ENCODE peak calls at places on chromosomes 2 and 18, in six cellular contexts. One of them, this sample, is unnamed.

GRCh38 chr18:12362473-12363174 is 14.4 kb downstream of the AFG3L2 start:
- DNase-seq in HCT116: no peak
- DNase-seq in OCI-LY7: no peak
- DNase-seq in SK-N-SH: no peak
- DNase-seq in PC-3: no peak
- DNase-seq in GM23338: no peak
- DNase-seq in this sample: no peak

GRCh38 chr18:12291690-12292089 is 16.4 kb upstream of the TUBB6 start:
- DNase-seq in HCT116: no peak
- DNase-seq in OCI-LY7: no peak
- DNase-seq in PC-3: no peak
- DNase-seq in GM23338: no peak
- DNase-seq in SK-N-SH: no peak
- DNase-seq in this sample: no peak

GRCh38 chr18:22490429-22490846 is 72.7 kb upstream of the CTAGE1 start:
- DNase-seq in GM23338: peak; percentile 40
- DNase-seq in OCI-LY7: no peak
- DNase-seq in HCT116: no peak
- DNase-seq in SK-N-SH: no peak
- DNase-seq in PC-3: no peak
- DNase-seq in this sample: no peak

GRCh38 chr2:221517362-221518121 is 54.6 kb downstream of the EPHA4 start:
- DNase-seq in SK-N-SH: no peak
- DNase-seq in GM23338: no peak
- DNase-seq in HCT116: peak; percentile 8
- DNase-seq in PC-3: peak; percentile 91
- DNase-seq in OCI-LY7: peak; percentile 66
- DNase-seq in this sample: no peak

GRCh38 chr2:40317756-40318155 is 134.1 kb downstream of the SLC8A1 start:
- DNase-seq in PC-3: no peak
- DNase-seq in GM23338: no peak
- DNase-seq in OCI-LY7: no peak
- DNase-seq in HCT116: no peak
- DNase-seq in SK-N-SH: no peak
- DNase-seq in this sample: no peak

GRCh38 chr2:110105608-110106467 is 9.8 kb downstream of the MALL start:
- DNase-seq in HCT116: peak; percentile 97
- DNase-seq in SK-N-SH: no peak
- DNase-seq in PC-3: peak; percentile 99
- DNase-seq in GM23338: no peak
- DNase-seq in OCI-LY7: no peak
- DNase-seq in this sample: no peak

GRCh38 chr2:61619561-61619960 is 81.4 kb upstream of the XPO1 start:
- DNase-seq in PC-3: no peak
- DNase-seq in OCI-LY7: no peak
- DNase-seq in SK-N-SH: no peak
- DNase-seq in HCT116: no peak
- DNase-seq in GM23338: no peak
- DNase-seq in this sample: no peak

GRCh38 chr18:12422936-12423335 is 15.2 kb downstream of the PRELID3A start:
- DNase-seq in GM23338: peak; percentile 62
- DNase-seq in SK-N-SH: peak; percentile 53
- DNase-seq in HCT116: no peak
- DNase-seq in OCI-LY7: peak; percentile 67
- DNase-seq in PC-3: peak; percentile 23
- DNase-seq in this sample: peak; percentile 38

GRCh38 chr18:31965331-31965970 is 22.5 kb upstream of the TRAPPC8 start:
- DNase-seq in OCI-LY7: no peak
- DNase-seq in GM23338: no peak
- DNase-seq in SK-N-SH: no peak
- DNase-seq in PC-3: no peak
- DNase-seq in HCT116: no peak
- DNase-seq in this sample: no peak

GRCh38 chr18:49814147-49814499 is 790 bp upstream of the ACAA2 start:
- DNase-seq in SK-N-SH: peak; percentile 78
- DNase-seq in PC-3: peak; percentile 16
- DNase-seq in HCT116: no peak
- DNase-seq in OCI-LY7: no peak
- DNase-seq in GM23338: peak; percentile 71
- DNase-seq in this sample: peak; percentile 85

GRCh38 chr2:10236571-10237391 is 65.9 kb upstream of the HPCAL1 start:
- DNase-seq in HCT116: no peak
- DNase-seq in OCI-LY7: no peak
- DNase-seq in GM23338: no peak
- DNase-seq in SK-N-SH: peak; percentile 57
- DNase-seq in PC-3: no peak
- DNase-seq in this sample: no peak

GRCh38 chr2:19114754-19115231 is 243.6 kb downstream of the OSR1 start:
- DNase-seq in GM23338: no peak
- DNase-seq in OCI-LY7: no peak
- DNase-seq in HCT116: no peak
- DNase-seq in PC-3: no peak
- DNase-seq in SK-N-SH: no peak
- DNase-seq in this sample: no peak

GRCh38 chr18:48330016-48330991 is 78.9 kb downstream of the ZBTB7C start:
- DNase-seq in HCT116: peak; percentile 47
- DNase-seq in PC-3: peak; percentile 62
- DNase-seq in OCI-LY7: no peak
- DNase-seq in SK-N-SH: no peak
- DNase-seq in GM23338: no peak
- DNase-seq in this sample: no peak

GRCh38 chr2:119803101-119803500 is 43.4 kb downstream of the PTPN4 start:
- DNase-seq in SK-N-SH: no peak
- DNase-seq in OCI-LY7: no peak
- DNase-seq in GM23338: no peak
- DNase-seq in PC-3: no peak
- DNase-seq in HCT116: no peak
- DNase-seq in this sample: no peak

GRCh38 chr2:56263876-56264275 is 80.1 kb downstream of the CCDC85A start:
- DNase-seq in PC-3: no peak
- DNase-seq in HCT116: no peak
- DNase-seq in SK-N-SH: no peak
- DNase-seq in OCI-LY7: no peak
- DNase-seq in GM23338: no peak
- DNase-seq in this sample: no peak

GRCh38 chr18:37538526-37539205 is 26.9 kb downstream of the CELF4 start:
- DNase-seq in GM23338: peak; percentile 41
- DNase-seq in PC-3: no peak
- DNase-seq in HCT116: no peak
- DNase-seq in SK-N-SH: no peak
- DNase-seq in OCI-LY7: no peak
- DNase-seq in this sample: no peak

GRCh38 chr2:46876741-46877384 is 38.7 kb downstream of the MCFD2 start:
- DNase-seq in SK-N-SH: peak; percentile 73
- DNase-seq in HCT116: peak; percentile 83
- DNase-seq in GM23338: peak; percentile 67
- DNase-seq in PC-3: peak; percentile 92
- DNase-seq in OCI-LY7: peak; percentile 18
- DNase-seq in this sample: peak; percentile 14

GRCh38 chr2:27583390-27583915 is 611 bp downstream of the ZNF512 start:
- DNase-seq in SK-N-SH: no peak
- DNase-seq in HCT116: no peak
- DNase-seq in OCI-LY7: peak; percentile 15
- DNase-seq in GM23338: peak; percentile 3
- DNase-seq in PC-3: no peak
- DNase-seq in this sample: no peak

GRCh38 chr2:188902906-188903305 is 71.3 kb upstream of the COL3A1 start:
- DNase-seq in PC-3: peak; percentile 25
- DNase-seq in HCT116: no peak
- DNase-seq in SK-N-SH: no peak
- DNase-seq in GM23338: no peak
- DNase-seq in OCI-LY7: no peak
- DNase-seq in this sample: no peak

GRCh38 chr2:62032096-62032495 is 126.6 kb downstream of the COMMD1 start:
- DNase-seq in HCT116: no peak
- DNase-seq in GM23338: no peak
- DNase-seq in OCI-LY7: peak; percentile 67
- DNase-seq in SK-N-SH: no peak
- DNase-seq in PC-3: no peak
- DNase-seq in this sample: no peak

GRCh38 chr2:191250400-191250799 is 5.2 kb downstream of the MYO1B start:
- DNase-seq in HCT116: no peak
- DNase-seq in PC-3: peak; percentile 51
- DNase-seq in GM23338: no peak
- DNase-seq in OCI-LY7: no peak
- DNase-seq in SK-N-SH: no peak
- DNase-seq in this sample: no peak

GRCh38 chr2:66696856-66697255 is 261.9 kb downstream of the MEIS1 start:
- DNase-seq in SK-N-SH: no peak
- DNase-seq in OCI-LY7: no peak
- DNase-seq in HCT116: no peak
- DNase-seq in GM23338: no peak
- DNase-seq in PC-3: no peak
- DNase-seq in this sample: no peak

GRCh38 chr2:38178556-38179419 is 102.8 kb upstream of the CYP1B1 start:
- DNase-seq in OCI-LY7: no peak
- DNase-seq in PC-3: peak; percentile 19
- DNase-seq in HCT116: no peak
- DNase-seq in SK-N-SH: no peak
- DNase-seq in GM23338: no peak
- DNase-seq in this sample: no peak

GRCh38 chr18:41354151-41354550 is 600.9 kb upstream of the PIK3C3 start:
- DNase-seq in GM23338: no peak
- DNase-seq in HCT116: no peak
- DNase-seq in PC-3: no peak
- DNase-seq in SK-N-SH: no peak
- DNase-seq in OCI-LY7: no peak
- DNase-seq in this sample: no peak

GRCh38 chr18:51480562-51481261 is 283.2 kb upstream of the MEX3C start:
- DNase-seq in GM23338: no peak
- DNase-seq in OCI-LY7: no peak
- DNase-seq in HCT116: no peak
- DNase-seq in SK-N-SH: no peak
- DNase-seq in PC-3: no peak
- DNase-seq in this sample: no peak

GRCh38 chr2:187435756-187436155 is 12.3 kb downstream of the CALCRL start:
- DNase-seq in OCI-LY7: no peak
- DNase-seq in GM23338: no peak
- DNase-seq in SK-N-SH: no peak
- DNase-seq in HCT116: no peak
- DNase-seq in PC-3: no peak
- DNase-seq in this sample: no peak

GRCh38 chr2:25885933-25886332 is 7.6 kb upstream of the ASXL2 start:
- DNase-seq in PC-3: peak; percentile 89
- DNase-seq in GM23338: no peak
- DNase-seq in SK-N-SH: no peak
- DNase-seq in OCI-LY7: no peak
- DNase-seq in HCT116: no peak
- DNase-seq in this sample: no peak

GRCh38 chr18:26089247-26090129 is 925 bp downstream of the SS18 start:
- DNase-seq in OCI-LY7: peak; percentile 41
- DNase-seq in HCT116: no peak
- DNase-seq in GM23338: peak; percentile 41
- DNase-seq in SK-N-SH: peak; percentile 10
- DNase-seq in PC-3: peak; percentile 20
- DNase-seq in this sample: peak; percentile 52

GRCh38 chr2:28408764-28409599 is 16.3 kb downstream of the FOSL2 start:
- DNase-seq in GM23338: no peak
- DNase-seq in PC-3: no peak
- DNase-seq in OCI-LY7: no peak
- DNase-seq in SK-N-SH: no peak
- DNase-seq in HCT116: peak; percentile 84
- DNase-seq in this sample: no peak

GRCh38 chr2:149877913-149878312 is 290.3 kb upstream of the MMADHC start:
- DNase-seq in SK-N-SH: no peak
- DNase-seq in HCT116: peak; percentile 13
- DNase-seq in PC-3: peak; percentile 93
- DNase-seq in OCI-LY7: no peak
- DNase-seq in GM23338: no peak
- DNase-seq in this sample: no peak
- H2AFZ ChIP-seq in SK-N-SH: no peak overlapping the region
- H2AFZ ChIP-seq in HCT116: no peak overlapping the region
- H2AFZ ChIP-seq in PC-3: peak overlapping the region; percentile 25
- H2AFZ ChIP-seq in OCI-LY7: no peak overlapping the region
- H2AFZ ChIP-seq in GM23338: no peak overlapping the region
- H2AFZ ChIP-seq in this sample: no peak overlapping the region

GRCh38 chr2:20146401-20146800 is 78.5 kb downstream of the SDC1 start:
- DNase-seq in SK-N-SH: no peak
- DNase-seq in OCI-LY7: no peak
- DNase-seq in GM23338: no peak
- DNase-seq in HCT116: no peak
- DNase-seq in PC-3: no peak
- DNase-seq in this sample: no peak
- H3K4me2 ChIP-seq in SK-N-SH: no peak overlapping the region
- H3K4me2 ChIP-seq in OCI-LY7: no peak overlapping the region
- H3K4me2 ChIP-seq in GM23338: no peak overlapping the region
- H3K4me2 ChIP-seq in HCT116: no peak overlapping the region
- H3K4me2 ChIP-seq in PC-3: no peak overlapping the region
- H3K4me2 ChIP-seq in this sample: no peak overlapping the region

GRCh38 chr2:233424028-233424951 is 70.0 kb downstream of the DGKD start:
- DNase-seq in HCT116: no peak
- DNase-seq in PC-3: peak; percentile 38
- DNase-seq in OCI-LY7: no peak
- DNase-seq in SK-N-SH: no peak
- DNase-seq in GM23338: no peak
- DNase-seq in this sample: no peak

GRCh38 chr2:233421091-233421816 is 67.0 kb downstream of the DGKD start:
- DNase-seq in HCT116: no peak
- DNase-seq in SK-N-SH: no peak
- DNase-seq in PC-3: no peak
- DNase-seq in OCI-LY7: no peak
- DNase-seq in GM23338: no peak
- DNase-seq in this sample: no peak

GRCh38 chr2:233423436-233423860 is 69.2 kb downstream of the DGKD start:
- DNase-seq in HCT116: no peak
- DNase-seq in GM23338: no peak
- DNase-seq in SK-N-SH: no peak
- DNase-seq in PC-3: no peak
- DNase-seq in OCI-LY7: no peak
- DNase-seq in this sample: no peak

GRCh38 chr2:233422649-233423435 is 68.5 kb downstream of the DGKD start:
- DNase-seq in PC-3: no peak
- DNase-seq in OCI-LY7: no peak
- DNase-seq in GM23338: no peak
- DNase-seq in HCT116: no peak
- DNase-seq in SK-N-SH: no peak
- DNase-seq in this sample: no peak

GRCh38 chr2:233422050-233422639 is 67.9 kb downstream of the DGKD start:
- DNase-seq in HCT116: no peak
- DNase-seq in OCI-LY7: peak; percentile 83
- DNase-seq in SK-N-SH: no peak
- DNase-seq in PC-3: peak; percentile 93
- DNase-seq in GM23338: no peak
- DNase-seq in this sample: no peak
- TF ChIP-seq EZH2phosphoT487 in HCT116: no peak
- TF ChIP-seq EZH2phosphoT487 in OCI-LY7: no peak
- TF ChIP-seq EZH2phosphoT487 in SK-N-SH: no peak
- TF ChIP-seq EZH2phosphoT487 in PC-3: no peak
- TF ChIP-seq EZH2phosphoT487 in GM23338: no peak
- TF ChIP-seq EZH2phosphoT487 in this sample: no peak

DNA sequence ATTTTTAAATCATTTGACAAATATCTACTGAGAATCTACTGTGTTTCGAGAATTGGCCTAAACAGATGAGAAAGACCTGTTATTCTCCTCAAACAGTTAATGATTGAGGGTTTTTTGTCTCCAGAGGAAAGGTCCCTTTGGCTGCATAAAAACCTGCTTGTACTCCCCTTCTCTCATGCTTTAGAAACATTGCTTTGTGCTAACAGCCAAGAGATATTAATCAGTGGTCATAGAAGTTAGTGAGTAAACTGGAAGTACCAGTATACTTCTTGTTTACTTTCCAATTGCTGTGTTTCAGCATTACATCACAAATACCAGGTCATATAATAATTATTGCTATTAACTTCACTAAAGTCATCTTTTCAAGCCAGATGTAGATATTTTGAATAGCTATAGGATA is 34.1 kb downstream of the ITGB6 start:
- DNase-seq in HCT116: no peak
- DNase-seq in SK-N-SH: no peak
- DNase-seq in GM23338: no peak
- DNase-seq in PC-3: peak; percentile 73
- DNase-seq in OCI-LY7: no peak
- DNase-seq in this sample: no peak
- H2AFZ ChIP-seq in HCT116: no peak overlapping the region
- H2AFZ ChIP-seq in SK-N-SH: no peak overlapping the region
- H2AFZ ChIP-seq in GM23338: no peak overlapping the region
- H2AFZ ChIP-seq in PC-3: no peak overlapping the region
- H2AFZ ChIP-seq in OCI-LY7: no peak overlapping the region
- H2AFZ ChIP-seq in this sample: no peak overlapping the region

This sample was measured in neural progenitor cell.